ENCODE peak calls at places on chromosomes 16 and 17, in five cellular contexts. V is DMS 273 treated with DMSO at 0.1 percent for 48 hours; L is GM23338; K is stimulated activated effector memory CD8-positive, alpha-beta T cell treated with anti-CD3 and anti-CD28 coated beads, Interleukin-12 subunit alpha, Interleukin-12 subunit beta, amount 100 ng/mL, for 72 hours; H is HFF-Myc. B is an unnamed sample.

GRCh38 chr16:82583415-82583814 is 43.4 kb upstream of the CDH13 start:
- DNase-seq in H (no peak), L (no peak), V (no peak), K (no peak), B (no peak)

GRCh38 chr17:71548540-71549190 is 572.2 kb upstream of the SOX9 start:
- DNase-seq in H (no peak), L (no peak), V (no peak), K (no peak), B (no peak)

GRCh38 chr16:66382171-66382965 is 15.9 kb downstream of the CDH5 start:
- DNase-seq in K (no peak), H (peak; percentile 55), L (no peak), V (no peak), B (no peak)

GRCh38 chr17:36714789-36715188 is 113.4 kb downstream of the MRM1 start:
- DNase-seq in H (no peak), L (no peak), K (no peak), V (no peak), B (no peak)

GRCh38 chr17:17693253-17693954 is 12.1 kb downstream of the RAI1 start:
- DNase-seq in L (peak; percentile 71), H (no peak), V (peak; percentile 41), K (no peak), B (no peak)

GRCh38 chr16:11175850-11176341 is 80.1 kb downstream of the SOCS1 start:
- DNase-seq in H (no peak), V (no peak), K (peak; percentile 22), L (no peak), B (no peak)

GRCh38 chr17:74270333-74270732 is 3.7 kb upstream of the DNAI2 start:
- DNase-seq in K (no peak), H (no peak), V (no peak), L (no peak), B (no peak)

GRCh38 chr16:50611332-50611934 is 63.2 kb downstream of the NKD1 start:
- DNase-seq in H (no peak), K (no peak), V (no peak), L (no peak), B (no peak)

GRCh38 chr16:87487361-87487924 is 5.4 kb downstream of the ZCCHC14 start:
- DNase-seq in K (no peak), L (peak; percentile 84), V (no peak), H (no peak), B (peak; percentile 65)

GRCh38 chr17:75634754-75635609 is 1.7 kb downstream of the SMIM5 start:
- DNase-seq in K (no peak), V (no peak), H (no peak), L (no peak), B (no peak)

GRCh38 chr17:62905233-62905632 is 60.8 kb upstream of the TANC2 start:
- DNase-seq in V (no peak), H (no peak), K (no peak), L (no peak), B (no peak)

GRCh38 chr16:84339316-84339715 is 29.0 kb upstream of the ATP2C2 start:
- DNase-seq in V (peak; percentile 94), H (no peak), L (no peak), K (no peak), B (no peak)

GRCh38 chr17:51154176-51154575 is 817 bp downstream of the NME1 start:
- DNase-seq in K (no peak), L (no peak), V (no peak), H (no peak), B (no peak)

GRCh38 chr17:47751471-47751870 is 18.4 kb downstream of the TBX21 start:
- DNase-seq in V (no peak), H (no peak), K (no peak), L (no peak), B (no peak)

GRCh38 chr17:74607219-74607618 is 15.1 kb upstream of the CD300LD start:
- DNase-seq in K (no peak), V (no peak), L (no peak), H (no peak), B (no peak)

GRCh38 chr16:75483222-75483621 is 12.0 kb downstream of the CHST6 start:
- DNase-seq in K (no peak), L (no peak), H (no peak), V (no peak), B (peak; percentile 86)

GRCh38 chr17:4988168-4988567 is 693 bp upstream of the CAMTA2 start:
- DNase-seq in H (no peak), K (no peak), V (no peak), L (no peak), B (no peak)

GRCh38 chr16:54931041-54931756 is 534 bp downstream of the IRX5 start:
- DNase-seq in H (no peak), K (no peak), V (no peak), L (peak; percentile 60), B (no peak)

GRCh38 chr17:4475001-4475400 is 23.7 kb upstream of the SPNS2 start:
- DNase-seq in V (no peak), K (no peak), H (no peak), L (no peak), B (no peak)

GRCh38 chr17:57707892-57708291 is 37.2 kb downstream of the CCDC182 start:
- DNase-seq in V (peak; percentile 83), L (peak; percentile 73), H (no peak), K (no peak), B (no peak)

GRCh38 chr16:88694221-88695087 is 8.1 kb upstream of the SNAI3 start:
- DNase-seq in L (no peak), V (no peak), H (no peak), K (no peak), B (no peak)

GRCh38 chr17:47694818-47695663 is 1.1 kb downstream of the TBKBP1 start:
- DNase-seq in K (peak; percentile 51), V (no peak), H (no peak), L (peak; percentile 71), B (no peak)